ENCODE peak calls at places on chromosomes 12 and 14, in eight cellular contexts. One of them, this sample, is unnamed.

GRCh38 chr14:92785601-92786426 is 8.3 kb upstream of the GOLGA5 start:
- DNase-seq in stimulated activated CD8-positive, alpha-beta memory T cell treated with anti-CD3 and anti-CD28 coated beads, Interleukin-7, amount 100 ng/mL, for 1 hour: no peak
- DNase-seq in astrocyte of the spinal cord: peak
- DNase-seq in GM23248: peak
- DNase-seq in CD8-positive, alpha-beta memory T cell: no peak
- DNase-seq in activated CD4-positive, alpha-beta memory T cell treated with anti-CD3 and anti-CD28 coated beads, Interleukin-2, amount 10 ng/mL, durations not matched to agents 7 days and 5 days: no peak
- DNase-seq in foreskin fibroblast: peak
- DNase-seq in naive B cell: no peak
- DNase-seq in this sample: peak

GRCh38 chr14:103007555-103007954 is 49.8 kb downstream of the CDC42BPB start:
- DNase-seq in stimulated activated CD8-positive, alpha-beta memory T cell treated with anti-CD3 and anti-CD28 coated beads, Interleukin-7, amount 100 ng/mL, for 1 hour: no peak
- DNase-seq in astrocyte of the spinal cord: no peak
- DNase-seq in GM23248: no peak
- DNase-seq in CD8-positive, alpha-beta memory T cell: no peak
- DNase-seq in activated CD4-positive, alpha-beta memory T cell treated with anti-CD3 and anti-CD28 coated beads, Interleukin-2, amount 10 ng/mL, durations not matched to agents 7 days and 5 days: no peak
- DNase-seq in foreskin fibroblast: no peak
- DNase-seq in naive B cell: no peak
- DNase-seq in this sample: no peak

GRCh38 chr14:92670177-92670576 is 78.2 kb downstream of the LGMN start:
- DNase-seq in stimulated activated CD8-positive, alpha-beta memory T cell treated with anti-CD3 and anti-CD28 coated beads, Interleukin-7, amount 100 ng/mL, for 1 hour: no peak
- DNase-seq in astrocyte of the spinal cord: peak
- DNase-seq in GM23248: peak
- DNase-seq in CD8-positive, alpha-beta memory T cell: no peak
- DNase-seq in activated CD4-positive, alpha-beta memory T cell treated with anti-CD3 and anti-CD28 coated beads, Interleukin-2, amount 10 ng/mL, durations not matched to agents 7 days and 5 days: no peak
- DNase-seq in foreskin fibroblast: peak
- DNase-seq in naive B cell: no peak
- DNase-seq in this sample: peak

GRCh38 chr12:12592930-12593329 is 18.7 kb upstream of the CREBL2 start:
- DNase-seq in stimulated activated CD8-positive, alpha-beta memory T cell treated with anti-CD3 and anti-CD28 coated beads, Interleukin-7, amount 100 ng/mL, for 1 hour: no peak
- DNase-seq in astrocyte of the spinal cord: peak
- DNase-seq in GM23248: peak
- DNase-seq in CD8-positive, alpha-beta memory T cell: no peak
- DNase-seq in activated CD4-positive, alpha-beta memory T cell treated with anti-CD3 and anti-CD28 coated beads, Interleukin-2, amount 10 ng/mL, durations not matched to agents 7 days and 5 days: no peak
- DNase-seq in foreskin fibroblast: no peak
- DNase-seq in naive B cell: no peak
- DNase-seq in this sample: peak

GRCh38 chr14:104035300-104035699 is 50.2 kb upstream of the ASPG start:
- DNase-seq in stimulated activated CD8-positive, alpha-beta memory T cell treated with anti-CD3 and anti-CD28 coated beads, Interleukin-7, amount 100 ng/mL, for 1 hour: no peak
- DNase-seq in astrocyte of the spinal cord: no peak
- DNase-seq in GM23248: no peak
- DNase-seq in CD8-positive, alpha-beta memory T cell: no peak
- DNase-seq in activated CD4-positive, alpha-beta memory T cell treated with anti-CD3 and anti-CD28 coated beads, Interleukin-2, amount 10 ng/mL, durations not matched to agents 7 days and 5 days: no peak
- DNase-seq in foreskin fibroblast: no peak
- DNase-seq in naive B cell: no peak
- DNase-seq in this sample: no peak

GRCh38 chr12:114952573-114953196 is 268.7 kb upstream of the TBX3 start:
- DNase-seq in stimulated activated CD8-positive, alpha-beta memory T cell treated with anti-CD3 and anti-CD28 coated beads, Interleukin-7, amount 100 ng/mL, for 1 hour: no peak
- DNase-seq in astrocyte of the spinal cord: peak
- DNase-seq in GM23248: no peak
- DNase-seq in CD8-positive, alpha-beta memory T cell: no peak
- DNase-seq in activated CD4-positive, alpha-beta memory T cell treated with anti-CD3 and anti-CD28 coated beads, Interleukin-2, amount 10 ng/mL, durations not matched to agents 7 days and 5 days: no peak
- DNase-seq in foreskin fibroblast: no peak
- DNase-seq in naive B cell: no peak
- DNase-seq in this sample: no peak

GRCh38 chr12:58540480-58541299 is 379.6 kb downstream of the LRIG3 start:
- DNase-seq in stimulated activated CD8-positive, alpha-beta memory T cell treated with anti-CD3 and anti-CD28 coated beads, Interleukin-7, amount 100 ng/mL, for 1 hour: no peak
- DNase-seq in astrocyte of the spinal cord: peak
- DNase-seq in GM23248: peak
- DNase-seq in CD8-positive, alpha-beta memory T cell: no peak
- DNase-seq in activated CD4-positive, alpha-beta memory T cell treated with anti-CD3 and anti-CD28 coated beads, Interleukin-2, amount 10 ng/mL, durations not matched to agents 7 days and 5 days: peak
- DNase-seq in foreskin fibroblast: peak
- DNase-seq in naive B cell: no peak
- DNase-seq in this sample: peak

GRCh38 chr12:50224026-50224692 is 57.0 kb upstream of the CERS5 start:
- DNase-seq in stimulated activated CD8-positive, alpha-beta memory T cell treated with anti-CD3 and anti-CD28 coated beads, Interleukin-7, amount 100 ng/mL, for 1 hour: no peak
- DNase-seq in astrocyte of the spinal cord: peak
- DNase-seq in GM23248: peak
- DNase-seq in CD8-positive, alpha-beta memory T cell: no peak
- DNase-seq in activated CD4-positive, alpha-beta memory T cell treated with anti-CD3 and anti-CD28 coated beads, Interleukin-2, amount 10 ng/mL, durations not matched to agents 7 days and 5 days: peak
- DNase-seq in foreskin fibroblast: no peak
- DNase-seq in naive B cell: no peak
- DNase-seq in this sample: peak

GRCh38 chr14:44404021-44404420 is 103.1 kb downstream of the FSCB start:
- DNase-seq in stimulated activated CD8-positive, alpha-beta memory T cell treated with anti-CD3 and anti-CD28 coated beads, Interleukin-7, amount 100 ng/mL, for 1 hour: no peak
- DNase-seq in astrocyte of the spinal cord: no peak
- DNase-seq in GM23248: no peak
- DNase-seq in CD8-positive, alpha-beta memory T cell: no peak
- DNase-seq in activated CD4-positive, alpha-beta memory T cell treated with anti-CD3 and anti-CD28 coated beads, Interleukin-2, amount 10 ng/mL, durations not matched to agents 7 days and 5 days: no peak
- DNase-seq in foreskin fibroblast: no peak
- DNase-seq in naive B cell: no peak
- DNase-seq in this sample: no peak

GRCh38 chr12:52085682-52086180 is 6.2 kb downstream of the SMIM41 start:
- DNase-seq in stimulated activated CD8-positive, alpha-beta memory T cell treated with anti-CD3 and anti-CD28 coated beads, Interleukin-7, amount 100 ng/mL, for 1 hour: no peak
- DNase-seq in astrocyte of the spinal cord: no peak
- DNase-seq in GM23248: no peak
- DNase-seq in CD8-positive, alpha-beta memory T cell: no peak
- DNase-seq in activated CD4-positive, alpha-beta memory T cell treated with anti-CD3 and anti-CD28 coated beads, Interleukin-2, amount 10 ng/mL, durations not matched to agents 7 days and 5 days: no peak
- DNase-seq in foreskin fibroblast: no peak
- DNase-seq in naive B cell: no peak
- DNase-seq in this sample: no peak

GRCh38 chr12:91327889-91328288 is 145.3 kb upstream of the DCN start:
- DNase-seq in stimulated activated CD8-positive, alpha-beta memory T cell treated with anti-CD3 and anti-CD28 coated beads, Interleukin-7, amount 100 ng/mL, for 1 hour: no peak
- DNase-seq in astrocyte of the spinal cord: peak
- DNase-seq in GM23248: peak
- DNase-seq in CD8-positive, alpha-beta memory T cell: no peak
- DNase-seq in activated CD4-positive, alpha-beta memory T cell treated with anti-CD3 and anti-CD28 coated beads, Interleukin-2, amount 10 ng/mL, durations not matched to agents 7 days and 5 days: no peak
- DNase-seq in foreskin fibroblast: peak
- DNase-seq in naive B cell: no peak
- DNase-seq in this sample: peak

GRCh38 chr14:24662753-24663152 is 28.8 kb upstream of the GZMB start:
- DNase-seq in stimulated activated CD8-positive, alpha-beta memory T cell treated with anti-CD3 and anti-CD28 coated beads, Interleukin-7, amount 100 ng/mL, for 1 hour: no peak
- DNase-seq in astrocyte of the spinal cord: no peak
- DNase-seq in GM23248: no peak
- DNase-seq in CD8-positive, alpha-beta memory T cell: no peak
- DNase-seq in activated CD4-positive, alpha-beta memory T cell treated with anti-CD3 and anti-CD28 coated beads, Interleukin-2, amount 10 ng/mL, durations not matched to agents 7 days and 5 days: no peak
- DNase-seq in foreskin fibroblast: no peak
- DNase-seq in naive B cell: no peak
- DNase-seq in this sample: no peak

GRCh38 chr12:69966839-69967238 is 141.8 kb downstream of the MYRFL start:
- DNase-seq in stimulated activated CD8-positive, alpha-beta memory T cell treated with anti-CD3 and anti-CD28 coated beads, Interleukin-7, amount 100 ng/mL, for 1 hour: no peak
- DNase-seq in astrocyte of the spinal cord: no peak
- DNase-seq in GM23248: peak
- DNase-seq in CD8-positive, alpha-beta memory T cell: no peak
- DNase-seq in activated CD4-positive, alpha-beta memory T cell treated with anti-CD3 and anti-CD28 coated beads, Interleukin-2, amount 10 ng/mL, durations not matched to agents 7 days and 5 days: no peak
- DNase-seq in foreskin fibroblast: no peak
- DNase-seq in naive B cell: no peak
- DNase-seq in this sample: no peak

GRCh38 chr14:71212683-71213107 is 305.4 kb downstream of the PCNX1 start:
- DNase-seq in stimulated activated CD8-positive, alpha-beta memory T cell treated with anti-CD3 and anti-CD28 coated beads, Interleukin-7, amount 100 ng/mL, for 1 hour: no peak
- DNase-seq in astrocyte of the spinal cord: no peak
- DNase-seq in GM23248: no peak
- DNase-seq in CD8-positive, alpha-beta memory T cell: no peak
- DNase-seq in activated CD4-positive, alpha-beta memory T cell treated with anti-CD3 and anti-CD28 coated beads, Interleukin-2, amount 10 ng/mL, durations not matched to agents 7 days and 5 days: no peak
- DNase-seq in foreskin fibroblast: no peak
- DNase-seq in naive B cell: no peak
- DNase-seq in this sample: no peak

GRCh38 chr12:109111775-109112491 is 4.5 kb upstream of the ACACB start:
- DNase-seq in stimulated activated CD8-positive, alpha-beta memory T cell treated with anti-CD3 and anti-CD28 coated beads, Interleukin-7, amount 100 ng/mL, for 1 hour: peak
- DNase-seq in astrocyte of the spinal cord: peak
- DNase-seq in GM23248: peak
- DNase-seq in CD8-positive, alpha-beta memory T cell: peak
- DNase-seq in activated CD4-positive, alpha-beta memory T cell treated with anti-CD3 and anti-CD28 coated beads, Interleukin-2, amount 10 ng/mL, durations not matched to agents 7 days and 5 days: peak
- DNase-seq in foreskin fibroblast: peak
- DNase-seq in naive B cell: peak
- DNase-seq in this sample: peak

GRCh38 chr12:30753233-30753632 is 1.5 kb downstream of the CAPRIN2 start:
- DNase-seq in stimulated activated CD8-positive, alpha-beta memory T cell treated with anti-CD3 and anti-CD28 coated beads, Interleukin-7, amount 100 ng/mL, for 1 hour: no peak
- DNase-seq in astrocyte of the spinal cord: peak
- DNase-seq in GM23248: peak
- DNase-seq in CD8-positive, alpha-beta memory T cell: no peak
- DNase-seq in activated CD4-positive, alpha-beta memory T cell treated with anti-CD3 and anti-CD28 coated beads, Interleukin-2, amount 10 ng/mL, durations not matched to agents 7 days and 5 days: no peak
- DNase-seq in foreskin fibroblast: peak
- DNase-seq in naive B cell: peak
- DNase-seq in this sample: peak

GRCh38 chr14:54562334-54562733 is 4.6 kb upstream of the SAMD4A start:
- DNase-seq in stimulated activated CD8-positive, alpha-beta memory T cell treated with anti-CD3 and anti-CD28 coated beads, Interleukin-7, amount 100 ng/mL, for 1 hour: no peak
- DNase-seq in astrocyte of the spinal cord: peak
- DNase-seq in GM23248: peak
- DNase-seq in CD8-positive, alpha-beta memory T cell: no peak
- DNase-seq in activated CD4-positive, alpha-beta memory T cell treated with anti-CD3 and anti-CD28 coated beads, Interleukin-2, amount 10 ng/mL, durations not matched to agents 7 days and 5 days: no peak
- DNase-seq in foreskin fibroblast: no peak
- DNase-seq in naive B cell: no peak
- DNase-seq in this sample: peak

GRCh38 chr12:47808574-47809380 is 10.9 kb downstream of the HDAC7 start:
- DNase-seq in stimulated activated CD8-positive, alpha-beta memory T cell treated with anti-CD3 and anti-CD28 coated beads, Interleukin-7, amount 100 ng/mL, for 1 hour: no peak
- DNase-seq in astrocyte of the spinal cord: no peak
- DNase-seq in GM23248: peak
- DNase-seq in CD8-positive, alpha-beta memory T cell: peak
- DNase-seq in activated CD4-positive, alpha-beta memory T cell treated with anti-CD3 and anti-CD28 coated beads, Interleukin-2, amount 10 ng/mL, durations not matched to agents 7 days and 5 days: peak
- DNase-seq in foreskin fibroblast: peak
- DNase-seq in naive B cell: no peak
- DNase-seq in this sample: peak

GRCh38 chr12:20588057-20588456 is 107.1 kb upstream of the SLCO1C1 start:
- DNase-seq in stimulated activated CD8-positive, alpha-beta memory T cell treated with anti-CD3 and anti-CD28 coated beads, Interleukin-7, amount 100 ng/mL, for 1 hour: no peak
- DNase-seq in astrocyte of the spinal cord: no peak
- DNase-seq in GM23248: no peak
- DNase-seq in CD8-positive, alpha-beta memory T cell: no peak
- DNase-seq in activated CD4-positive, alpha-beta memory T cell treated with anti-CD3 and anti-CD28 coated beads, Interleukin-2, amount 10 ng/mL, durations not matched to agents 7 days and 5 days: no peak
- DNase-seq in foreskin fibroblast: no peak
- DNase-seq in naive B cell: no peak
- DNase-seq in this sample: no peak

GRCh38 chr12:26027401-26027800 is 68.9 kb downstream of the RASSF8 start:
- DNase-seq in stimulated activated CD8-positive, alpha-beta memory T cell treated with anti-CD3 and anti-CD28 coated beads, Interleukin-7, amount 100 ng/mL, for 1 hour: no peak
- DNase-seq in astrocyte of the spinal cord: no peak
- DNase-seq in GM23248: no peak
- DNase-seq in CD8-positive, alpha-beta memory T cell: no peak
- DNase-seq in activated CD4-positive, alpha-beta memory T cell treated with anti-CD3 and anti-CD28 coated beads, Interleukin-2, amount 10 ng/mL, durations not matched to agents 7 days and 5 days: no peak
- DNase-seq in foreskin fibroblast: no peak
- DNase-seq in naive B cell: no peak
- DNase-seq in this sample: no peak

GRCh38 chr12:116659771-116660481 is 77.9 kb downstream of the SPRING1 start:
- DNase-seq in stimulated activated CD8-positive, alpha-beta memory T cell treated with anti-CD3 and anti-CD28 coated beads, Interleukin-7, amount 100 ng/mL, for 1 hour: no peak
- DNase-seq in astrocyte of the spinal cord: peak
- DNase-seq in GM23248: peak
- DNase-seq in CD8-positive, alpha-beta memory T cell: no peak
- DNase-seq in activated CD4-positive, alpha-beta memory T cell treated with anti-CD3 and anti-CD28 coated beads, Interleukin-2, amount 10 ng/mL, durations not matched to agents 7 days and 5 days: no peak
- DNase-seq in foreskin fibroblast: no peak
- DNase-seq in naive B cell: no peak
- DNase-seq in this sample: no peak

GRCh38 chr12:112270673-112271072 is 111.6 kb downstream of the HECTD4 start:
- DNase-seq in stimulated activated CD8-positive, alpha-beta memory T cell treated with anti-CD3 and anti-CD28 coated beads, Interleukin-7, amount 100 ng/mL, for 1 hour: no peak
- DNase-seq in astrocyte of the spinal cord: no peak
- DNase-seq in GM23248: no peak
- DNase-seq in CD8-positive, alpha-beta memory T cell: no peak
- DNase-seq in activated CD4-positive, alpha-beta memory T cell treated with anti-CD3 and anti-CD28 coated beads, Interleukin-2, amount 10 ng/mL, durations not matched to agents 7 days and 5 days: no peak
- DNase-seq in foreskin fibroblast: no peak
- DNase-seq in naive B cell: no peak
- DNase-seq in this sample: no peak

GRCh38 chr14:34338056-34338455 is 124.0 kb downstream of the SPTSSA start:
- DNase-seq in stimulated activated CD8-positive, alpha-beta memory T cell treated with anti-CD3 and anti-CD28 coated beads, Interleukin-7, amount 100 ng/mL, for 1 hour: no peak
- DNase-seq in astrocyte of the spinal cord: no peak
- DNase-seq in GM23248: no peak
- DNase-seq in CD8-positive, alpha-beta memory T cell: no peak
- DNase-seq in activated CD4-positive, alpha-beta memory T cell treated with anti-CD3 and anti-CD28 coated beads, Interleukin-2, amount 10 ng/mL, durations not matched to agents 7 days and 5 days: no peak
- DNase-seq in foreskin fibroblast: no peak
- DNase-seq in naive B cell: no peak
- DNase-seq in this sample: no peak

GRCh38 chr12:38720661-38721060 is 184.7 kb downstream of the CPNE8 start:
- DNase-seq in stimulated activated CD8-positive, alpha-beta memory T cell treated with anti-CD3 and anti-CD28 coated beads, Interleukin-7, amount 100 ng/mL, for 1 hour: no peak
- DNase-seq in astrocyte of the spinal cord: no peak
- DNase-seq in GM23248: no peak
- DNase-seq in CD8-positive, alpha-beta memory T cell: no peak
- DNase-seq in activated CD4-positive, alpha-beta memory T cell treated with anti-CD3 and anti-CD28 coated beads, Interleukin-2, amount 10 ng/mL, durations not matched to agents 7 days and 5 days: no peak
- DNase-seq in foreskin fibroblast: no peak
- DNase-seq in naive B cell: no peak
- DNase-seq in this sample: no peak

This sample was measured in adipocyte.